ENCODE peak calls at places on chromosomes 12 and 14, in ten cellular contexts. R, X, S, K, M, L, B, N, A and O are unnamed samples.

GRCh38 chr12:131454418-131455217 is 256.3 kb upstream of the SFSWAP start:
- DNase-seq in B (no peak), N (peak), R (no peak), K (peak), A (no peak), X (peak), L (peak), M (peak), S (peak), O (peak)

GRCh38 chr14:41605550-41606248 is 977 bp upstream of the LRFN5 start:
- DNase-seq in L (peak), B (no peak), M (no peak), N (no peak), S (no peak), K (peak), X (no peak), A (no peak), R (peak), O (no peak)

GRCh38 chr12:29741342-29742241 is 42.1 kb downstream of the TMTC1 start:
- DNase-seq in N (no peak), M (no peak), K (no peak), X (no peak), A (no peak), S (no peak), R (peak), L (no peak), B (no peak), O (no peak)

GRCh38 chr14:50041980-50042379 is 74.4 kb downstream of the VCPKMT start:
- DNase-seq in R (no peak), S (no peak), X (no peak), M (no peak), N (no peak), K (no peak), L (no peak), A (no peak), B (no peak), O (no peak)

GRCh38 chr12:57740656-57741412 is 2.3 kb upstream of the AGAP2 start:
- DNase-seq in L (no peak), S (no peak), M (no peak), K (no peak), N (peak), X (peak), B (peak), A (no peak), R (peak), O (no peak)

GRCh38 chr12:29961231-29961630 is 177.5 kb upstream of the TMTC1 start:
- DNase-seq in K (no peak), N (no peak), S (no peak), M (no peak), R (no peak), A (no peak), B (no peak), L (no peak), X (no peak), O (no peak)

GRCh38 chr12:20695232-20695631 is at the start of gene SLCO1C1:
- DNase-seq in A (no peak), M (no peak), X (no peak), N (no peak), S (no peak), R (peak), K (no peak), B (no peak), L (no peak), O (peak)

GRCh38 chr12:96197503-96198272 is 3.5 kb downstream of the ELK3 start:
- DNase-seq in M (peak), S (no peak), K (no peak), N (no peak), X (no peak), L (no peak), R (no peak), A (no peak), B (no peak), O (no peak)

GRCh38 chr12:95882080-95882479 is 23.3 kb downstream of the SNRPF start:
- DNase-seq in M (no peak), R (no peak), N (no peak), S (no peak), L (no peak), X (no peak), A (no peak), K (no peak), B (no peak), O (no peak)

GRCh38 chr14:22420598-22421186 is 168.3 kb downstream of the DAD1 start:
- DNase-seq in N (no peak), L (no peak), A (no peak), S (no peak), R (no peak), M (no peak), B (no peak), X (no peak), K (no peak), O (no peak)

GRCh38 chr12:12387521-12387920 is 30.6 kb downstream of the BORCS5 start:
- DNase-seq in N (no peak), A (no peak), K (no peak), B (no peak), S (no peak), L (no peak), R (no peak), X (no peak), M (no peak), O (no peak)

GRCh38 chr12:11863478-11863906 is 207.2 kb upstream of the BCL2L14 start:
- DNase-seq in B (no peak), N (no peak), A (no peak), M (no peak), X (no peak), L (no peak), K (no peak), R (no peak), S (no peak), O (peak)

GRCh38 chr14:50622978-50623377 is 45.1 kb downstream of the SAV1 start:
- DNase-seq in L (no peak), B (no peak), A (no peak), M (no peak), S (no peak), K (no peak), R (no peak), N (no peak), X (no peak), O (no peak)

GRCh38 chr14:55221186-55221585 is 29.8 kb upstream of the DLGAP5 start:
- DNase-seq in A (no peak), M (no peak), N (no peak), B (no peak), K (no peak), L (no peak), X (no peak), S (no peak), R (no peak), O (no peak)

GRCh38 chr12:49909826-49910225 is 6.1 kb upstream of the FAIM2 start:
- DNase-seq in A (no peak), X (no peak), L (no peak), B (peak), S (peak), M (no peak), R (no peak), K (no peak), N (no peak), O (no peak)

GRCh38 chr14:58749066-58749669 is 111.4 kb downstream of the DACT1 start:
- DNase-seq in L (no peak), B (no peak), S (no peak), X (peak), R (no peak), A (no peak), M (peak), K (peak), N (no peak), O (no peak)

GRCh38 chr14:45181806-45182205 is 46.1 kb downstream of the FANCM start:
- DNase-seq in S (no peak), B (no peak), R (no peak), K (no peak), L (no peak), X (no peak), A (no peak), M (no peak), N (no peak), O (no peak)

GRCh38 chr14:86935241-86935640 is 1057.7 kb downstream of the GALC start:
- DNase-seq in M (no peak), N (no peak), R (no peak), K (no peak), A (no peak), L (no peak), S (no peak), B (no peak), X (no peak), O (no peak)

GRCh38 chr14:76768671-76769500 is 7.6 kb downstream of the VASH1 start:
- DNase-seq in L (no peak), X (no peak), S (no peak), A (no peak), K (no peak), B (no peak), N (no peak), R (no peak), M (no peak), O (no peak)

GRCh38 chr14:76514599-76514998 is 138.7 kb downstream of the ESRRB start:
- DNase-seq in K (peak), L (no peak), M (peak), N (peak), A (no peak), B (no peak), X (peak), S (no peak), R (no peak), O (peak)

GRCh38 chr12:4274960-4275868 is 1.7 kb downstream of the CCND2 start:
- DNase-seq in M (no peak), S (no peak), R (no peak), L (no peak), N (no peak), X (no peak), B (no peak), A (no peak), K (no peak), O (no peak)

GRCh38 chr14:71497645-71498086 is 434.6 kb upstream of the RGS6 start:
- DNase-seq in R (no peak), M (no peak), K (no peak), N (no peak), S (no peak), L (no peak), X (peak), A (no peak), B (no peak), O (no peak)

GRCh38 chr12:97404549-97404948 is 58.1 kb upstream of the RMST start:
- DNase-seq in X (peak), B (no peak), S (peak), A (no peak), R (peak), M (peak), K (peak), N (peak), L (peak), O (peak)

GRCh38 chr12:25769076-25769945 is 189.2 kb upstream of the RASSF8 start:
- DNase-seq in R (no peak), S (no peak), X (no peak), B (no peak), A (no peak), N (no peak), L (no peak), K (no peak), M (peak), O (no peak)

GRCh38 chr12:72209096-72209495 is 63.1 kb upstream of the TRHDE start:
- DNase-seq in L (no peak), A (no peak), K (no peak), M (no peak), X (no peak), N (no peak), S (peak), R (no peak), B (no peak), O (no peak)

GRCh38 chr12:98418357-98419075 is 96.9 kb upstream of the TMPO start:
- DNase-seq in K (no peak), A (peak), X (no peak), R (no peak), S (peak), M (peak), N (no peak), L (no peak), B (no peak), O (no peak)

GRCh38 chr14:72451081-72451972 is 442.6 kb downstream of the DPF3 start:
- DNase-seq in R (no peak), L (no peak), M (no peak), B (peak), S (no peak), A (no peak), N (no peak), K (no peak), X (no peak), O (peak)

GRCh38 chr12:75816892-75817291 is 214.7 kb downstream of the PHLDA1 start:
- DNase-seq in N (no peak), X (peak), B (no peak), A (no peak), K (no peak), L (no peak), R (no peak), S (no peak), M (peak), O (no peak)

GRCh38 chr14:93788557-93789365 is 476 bp upstream of the PRIMA1 start:
- DNase-seq in R (peak), L (peak), X (no peak), M (peak), S (peak), B (no peak), N (peak), K (peak), A (peak), O (peak)